ENCODE peak calls at places on chromosomes 2 and 18, in seven cellular contexts. One of them, this sample, is unnamed.

GRCh38 chr2:30688956-30689401 is 118.3 kb downstream of the CAPN13 start:
- DNase-seq in AG09309: no peak
- DNase-seq in activated naive CD4-positive, alpha-beta T cell treated with anti-CD3 and anti-CD28 coated beads for 36 hours: no peak
- DNase-seq in K562: no peak
- DNase-seq in fibroblast of mammary gland: no peak
- DNase-seq in T-cell: no peak
- DNase-seq in cardiac fibroblast: no peak
- DNase-seq in this sample: no peak

GRCh38 chr18:36688020-36688965 is 140.5 kb downstream of the TPGS2 start:
- DNase-seq in fibroblast of mammary gland: peak
- DNase-seq in activated naive CD4-positive, alpha-beta T cell treated with anti-CD3 and anti-CD28 coated beads for 36 hours: peak
- DNase-seq in cardiac fibroblast: peak
- DNase-seq in T-cell: peak
- DNase-seq in AG09309: no peak
- DNase-seq in K562: peak
- DNase-seq in this sample: peak

GRCh38 chr18:10850828-10851227 is 298.5 kb downstream of the PIEZO2 start:
- DNase-seq in fibroblast of mammary gland: no peak
- DNase-seq in cardiac fibroblast: peak
- DNase-seq in T-cell: no peak
- DNase-seq in activated naive CD4-positive, alpha-beta T cell treated with anti-CD3 and anti-CD28 coated beads for 36 hours: no peak
- DNase-seq in K562: no peak
- DNase-seq in AG09309: no peak
- DNase-seq in this sample: no peak

GRCh38 chr2:101946372-101946771 is 45.4 kb upstream of the IL1R2 start:
- DNase-seq in cardiac fibroblast: no peak
- DNase-seq in fibroblast of mammary gland: no peak
- DNase-seq in activated naive CD4-positive, alpha-beta T cell treated with anti-CD3 and anti-CD28 coated beads for 36 hours: no peak
- DNase-seq in K562: no peak
- DNase-seq in T-cell: no peak
- DNase-seq in AG09309: no peak
- DNase-seq in this sample: no peak

GRCh38 chr2:8633186-8633734 is 48.6 kb upstream of the ID2 start:
- DNase-seq in T-cell: no peak
- DNase-seq in fibroblast of mammary gland: no peak
- DNase-seq in cardiac fibroblast: no peak
- DNase-seq in activated naive CD4-positive, alpha-beta T cell treated with anti-CD3 and anti-CD28 coated beads for 36 hours: no peak
- DNase-seq in K562: no peak
- DNase-seq in AG09309: no peak
- DNase-seq in this sample: no peak

GRCh38 chr2:23507267-23508065 is 122.5 kb downstream of the KLHL29 start:
- DNase-seq in fibroblast of mammary gland: no peak
- DNase-seq in AG09309: no peak
- DNase-seq in activated naive CD4-positive, alpha-beta T cell treated with anti-CD3 and anti-CD28 coated beads for 36 hours: no peak
- DNase-seq in T-cell: no peak
- DNase-seq in K562: no peak
- DNase-seq in cardiac fibroblast: no peak
- DNase-seq in this sample: no peak

GRCh38 chr18:48867978-48868377 is 82.8 kb downstream of the SMAD7 start:
- DNase-seq in fibroblast of mammary gland: no peak
- DNase-seq in T-cell: no peak
- DNase-seq in AG09309: no peak
- DNase-seq in K562: no peak
- DNase-seq in activated naive CD4-positive, alpha-beta T cell treated with anti-CD3 and anti-CD28 coated beads for 36 hours: no peak
- DNase-seq in cardiac fibroblast: no peak
- DNase-seq in this sample: no peak

GRCh38 chr2:26274058-26274613 is 29.4 kb downstream of the HADHB start:
- DNase-seq in cardiac fibroblast: peak
- DNase-seq in K562: no peak
- DNase-seq in T-cell: no peak
- DNase-seq in AG09309: peak
- DNase-seq in activated naive CD4-positive, alpha-beta T cell treated with anti-CD3 and anti-CD28 coated beads for 36 hours: no peak
- DNase-seq in fibroblast of mammary gland: peak
- DNase-seq in this sample: no peak

GRCh38 chr18:50203801-50204604 is 9.1 kb upstream of the MYO5B start:
- DNase-seq in activated naive CD4-positive, alpha-beta T cell treated with anti-CD3 and anti-CD28 coated beads for 36 hours: peak
- DNase-seq in fibroblast of mammary gland: peak
- DNase-seq in AG09309: no peak
- DNase-seq in K562: peak
- DNase-seq in cardiac fibroblast: peak
- DNase-seq in T-cell: no peak
- DNase-seq in this sample: no peak

GRCh38 chr2:45007961-45008295 is 1.3 kb downstream of the SIX2 start:
- DNase-seq in T-cell: no peak
- DNase-seq in fibroblast of mammary gland: no peak
- DNase-seq in AG09309: no peak
- DNase-seq in cardiac fibroblast: no peak
- DNase-seq in activated naive CD4-positive, alpha-beta T cell treated with anti-CD3 and anti-CD28 coated beads for 36 hours: no peak
- DNase-seq in K562: no peak
- DNase-seq in this sample: no peak

GRCh38 chr2:44137048-44137447 is 31.6 kb upstream of the PPM1B start:
- DNase-seq in fibroblast of mammary gland: no peak
- DNase-seq in cardiac fibroblast: no peak
- DNase-seq in K562: no peak
- DNase-seq in AG09309: no peak
- DNase-seq in T-cell: no peak
- DNase-seq in activated naive CD4-positive, alpha-beta T cell treated with anti-CD3 and anti-CD28 coated beads for 36 hours: no peak
- DNase-seq in this sample: no peak

GRCh38 chr18:2303517-2304238 is 267.6 kb downstream of the METTL4 start:
- DNase-seq in activated naive CD4-positive, alpha-beta T cell treated with anti-CD3 and anti-CD28 coated beads for 36 hours: no peak
- DNase-seq in T-cell: no peak
- DNase-seq in K562: no peak
- DNase-seq in cardiac fibroblast: peak
- DNase-seq in AG09309: no peak
- DNase-seq in fibroblast of mammary gland: peak
- DNase-seq in this sample: no peak

GRCh38 chr2:146003337-146003736 is 1483.4 kb upstream of the ZEB2 start:
- DNase-seq in T-cell: no peak
- DNase-seq in AG09309: no peak
- DNase-seq in fibroblast of mammary gland: no peak
- DNase-seq in cardiac fibroblast: no peak
- DNase-seq in K562: no peak
- DNase-seq in activated naive CD4-positive, alpha-beta T cell treated with anti-CD3 and anti-CD28 coated beads for 36 hours: no peak
- DNase-seq in this sample: no peak

GRCh38 chr18:45940724-45941123 is 26.4 kb downstream of the EPG5 start:
- DNase-seq in fibroblast of mammary gland: no peak
- DNase-seq in activated naive CD4-positive, alpha-beta T cell treated with anti-CD3 and anti-CD28 coated beads for 36 hours: no peak
- DNase-seq in K562: no peak
- DNase-seq in cardiac fibroblast: peak
- DNase-seq in T-cell: no peak
- DNase-seq in AG09309: no peak
- DNase-seq in this sample: no peak

GRCh38 chr2:221070106-221070505 is 502.0 kb downstream of the EPHA4 start:
- DNase-seq in activated naive CD4-positive, alpha-beta T cell treated with anti-CD3 and anti-CD28 coated beads for 36 hours: no peak
- DNase-seq in fibroblast of mammary gland: no peak
- DNase-seq in T-cell: no peak
- DNase-seq in cardiac fibroblast: no peak
- DNase-seq in K562: no peak
- DNase-seq in AG09309: no peak
- DNase-seq in this sample: no peak

GRCh38 chr2:71559080-71559827 is 105.9 kb downstream of the DYSF start:
- DNase-seq in cardiac fibroblast: no peak
- DNase-seq in activated naive CD4-positive, alpha-beta T cell treated with anti-CD3 and anti-CD28 coated beads for 36 hours: no peak
- DNase-seq in AG09309: no peak
- DNase-seq in T-cell: no peak
- DNase-seq in K562: no peak
- DNase-seq in fibroblast of mammary gland: no peak
- DNase-seq in this sample: no peak

GRCh38 chr18:58276640-58277456 is 232.8 kb downstream of the NEDD4L start:
- DNase-seq in cardiac fibroblast: no peak
- DNase-seq in K562: no peak
- DNase-seq in AG09309: no peak
- DNase-seq in T-cell: no peak
- DNase-seq in activated naive CD4-positive, alpha-beta T cell treated with anti-CD3 and anti-CD28 coated beads for 36 hours: no peak
- DNase-seq in fibroblast of mammary gland: no peak
- DNase-seq in this sample: no peak

GRCh38 chr2:45191972-45192371 is 182.7 kb upstream of the SIX2 start:
- DNase-seq in fibroblast of mammary gland: peak
- DNase-seq in T-cell: no peak
- DNase-seq in AG09309: no peak
- DNase-seq in activated naive CD4-positive, alpha-beta T cell treated with anti-CD3 and anti-CD28 coated beads for 36 hours: no peak
- DNase-seq in cardiac fibroblast: no peak
- DNase-seq in K562: no peak
- DNase-seq in this sample: no peak

GRCh38 chr2:101951296-101951695 is 40.5 kb upstream of the IL1R2 start:
- DNase-seq in fibroblast of mammary gland: no peak
- DNase-seq in T-cell: no peak
- DNase-seq in cardiac fibroblast: peak
- DNase-seq in K562: no peak
- DNase-seq in AG09309: no peak
- DNase-seq in activated naive CD4-positive, alpha-beta T cell treated with anti-CD3 and anti-CD28 coated beads for 36 hours: no peak
- DNase-seq in this sample: no peak

This sample was measured in DND-41.